ENCODE peak calls at places on chromosomes 7 and 10, in nine cellular contexts. V is left colon, L is cardiac fibroblast, Q is T-helper 2 cell, M is left cardiac atrium, W is sigmoid colon, N is ELR, K is lower lobe of right lung, F is posterior vena cava. B is an unnamed sample.

GRCh38 chr7:19677201-19677600 is 31.6 kb downstream of the POLR1F start:
- DNase-seq in K (no peak), L (peak; percentile 44), M (no peak), F (no peak), W (no peak), V (no peak), N (no peak), Q (no peak), B (no peak)

GRCh38 chr7:128833939-128834310 is 3.7 kb downstream of the FLNC start:
- DNase-seq in K (no peak), W (no peak), L (peak; percentile 71), N (no peak), M (no peak), F (no peak), V (no peak), Q (no peak), B (no peak)

GRCh38 chr10:43678654-43679053 is 30.0 kb upstream of the ZNF32 start:
- DNase-seq in Q (no peak), W (no peak), V (no peak), N (no peak), K (no peak), F (no peak), M (no peak), L (no peak), B (no peak)

GRCh38 chr7:84317536-84317935 is 122.9 kb upstream of the SEMA3A start:
- DNase-seq in N (no peak), L (no peak), W (no peak), M (no peak), K (no peak), V (no peak), Q (no peak), F (no peak), B (no peak)

GRCh38 chr10:12995425-12995861 is 6.1 kb downstream of the CCDC3 start:
- DNase-seq in N (no peak), Q (no peak), V (no peak), W (no peak), F (no peak), L (no peak), M (no peak), K (no peak), B (no peak)

GRCh38 chr7:17863815-17864159 is 76.5 kb downstream of the SNX13 start:
- DNase-seq in M (no peak), L (no peak), K (no peak), Q (no peak), V (no peak), N (no peak), F (no peak), W (no peak), B (no peak)

GRCh38 chr10:126565871-126566270 is 104.6 kb downstream of the C10orf90 start:
- DNase-seq in W (no peak), F (no peak), K (no peak), N (no peak), Q (no peak), V (no peak), L (no peak), M (no peak), B (no peak)

GRCh38 chr7:42144253-42145002 is 92.6 kb downstream of the GLI3 start:
- DNase-seq in L (peak; percentile 70), M (no peak), V (no peak), Q (no peak), K (no peak), N (no peak), F (no peak), W (no peak), B (no peak)

GRCh38 chr7:73872056-73872908 is 11.3 kb downstream of the TMEM270 start:
- DNase-seq in Q (no peak), W (no peak), L (no peak), F (no peak), M (peak; percentile 2), V (no peak), N (no peak), K (no peak), B (no peak)

GRCh38 chr7:28835800-28836199 is 122.3 kb downstream of the TRIL start:
- DNase-seq in L (no peak), Q (no peak), K (no peak), F (no peak), M (no peak), V (no peak), W (no peak), N (peak; percentile 66), B (no peak)